ENCODE peak calls at places on chromosomes 2 and 18, in five cellular contexts. M is astrocyte of the cerebellum, Q is dorsolateral prefrontal cortex, A is GM12865, K is cardiac muscle cell. R is an unnamed sample.

GRCh38 chr18:23401400-23402347 is 51.4 kb upstream of the RIOK3 start:
- DNase-seq in Q (no peak), K (peak; percentile 89), A (no peak), M (no peak), R (no peak)

GRCh38 chr2:104852161-104852689 is 1.7 kb upstream of the POU3F3 start:
- DNase-seq in K (no peak), M (no peak), A (no peak), Q (no peak), R (no peak)

GRCh38 chr2:69811018-69811417 is 18.4 kb upstream of the GMCL1 start:
- DNase-seq in Q (no peak), K (no peak), M (no peak), A (no peak), R (no peak)

GRCh38 chr2:120596990-120597594 is 138.6 kb upstream of the GLI2 start:
- DNase-seq in K (peak; percentile 97), M (peak; percentile 44), A (no peak), Q (no peak), R (no peak)

GRCh38 chr2:168961450-168962229 is 60.5 kb downstream of the G6PC2 start:
- DNase-seq in Q (no peak), K (peak; percentile 91), A (peak; percentile 70), M (peak; percentile 63), R (peak; percentile 9)

GRCh38 chr18:75638597-75639467 is 211.3 kb upstream of the SMIM21 start:
- DNase-seq in A (no peak), Q (peak; percentile 34), K (peak; percentile 80), M (peak; percentile 55), R (no peak)

GRCh38 chr18:53886066-53886465 is 338.4 kb downstream of the MBD2 start:
- DNase-seq in Q (no peak), M (no peak), K (no peak), A (no peak), R (no peak)

GRCh38 chr2:95281786-95282185 is 7.5 kb downstream of the PROM2 start:
- DNase-seq in A (no peak), M (no peak), K (no peak), Q (no peak), R (no peak)

GRCh38 chr18:59708988-59709387 is 11.8 kb upstream of the CCBE1 start:
- DNase-seq in A (no peak), M (no peak), Q (no peak), K (no peak), R (no peak)

GRCh38 chr2:201891676-201892075 is 85.3 kb downstream of the CDK15 start:
- DNase-seq in K (no peak), M (no peak), Q (no peak), A (no peak), R (no peak)

GRCh38 chr18:10481831-10482230 is 27.4 kb downstream of the APCDD1 start:
- DNase-seq in K (no peak), Q (no peak), A (no peak), M (no peak), R (no peak)

GRCh38 chr18:8662574-8663255 is 42.6 kb upstream of the MTCL1 start:
- DNase-seq in A (no peak), K (no peak), Q (no peak), M (no peak), R (no peak)

GRCh38 chr2:25960920-25961319 is 21.4 kb downstream of the KIF3C start:
- DNase-seq in Q (no peak), K (peak; percentile 66), M (no peak), A (peak; percentile 35), R (no peak)

GRCh38 chr18:41244751-41245150 is 710.3 kb upstream of the PIK3C3 start:
- DNase-seq in M (no peak), A (no peak), K (no peak), Q (no peak), R (no peak)

GRCh38 chr2:138294451-138294850 is 207.1 kb upstream of the SPOPL start:
- DNase-seq in K (no peak), M (no peak), A (no peak), Q (no peak), R (no peak)

GRCh38 chr2:100234141-100234540 is 88.2 kb downstream of the LONRF2 start:
- DNase-seq in Q (no peak), M (no peak), A (no peak), K (peak; percentile 13), R (no peak)

DNA sequence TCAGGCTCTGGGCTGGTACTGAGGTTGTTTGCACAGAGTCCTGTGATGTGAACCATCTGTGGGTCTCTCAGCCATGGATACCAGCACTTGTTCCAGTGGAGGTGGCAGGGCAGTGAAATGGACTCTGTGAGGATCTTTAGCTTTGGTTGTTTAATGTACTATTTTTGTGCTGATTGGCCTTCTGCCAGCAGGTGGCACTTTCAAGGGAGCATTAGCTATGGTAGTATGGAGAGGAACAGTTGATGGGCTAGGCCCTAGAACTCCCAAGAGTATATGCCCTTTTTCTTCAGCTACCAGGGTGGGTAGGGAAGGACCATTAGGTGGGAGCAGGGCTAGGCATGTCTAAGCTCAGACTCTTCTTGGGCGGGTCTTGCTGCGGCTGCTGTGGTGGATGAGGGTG is 257.0 kb upstream of the GYPC start:
- DNase-seq in K (no peak), M (no peak), Q (no peak), A (peak; percentile 6), R (no peak)
- TF ChIP-seq CTCF in K (no peak), M (no peak), Q (no peak), A (peak; percentile 6), R (peak; percentile 39)

DNA sequence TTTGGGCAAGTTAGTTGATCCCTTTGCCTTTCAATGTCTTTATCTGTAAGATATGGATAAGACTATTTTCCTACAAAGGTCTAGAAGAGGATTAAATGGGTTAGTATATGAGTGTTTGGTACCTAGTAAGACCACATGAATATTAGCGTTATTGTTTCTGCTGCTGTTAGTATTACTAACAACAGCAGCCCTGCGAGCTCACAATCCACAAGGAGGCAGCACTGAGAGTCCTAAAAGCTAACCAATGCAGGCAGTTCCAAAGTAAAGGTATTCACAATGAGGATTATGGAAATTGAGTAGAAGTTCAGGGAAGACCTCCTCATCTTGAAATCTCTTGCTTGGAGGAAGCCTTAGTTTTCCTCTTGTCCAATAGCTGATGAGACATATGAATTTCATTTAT is 248.9 kb downstream of the TDRD15 start:
- DNase-seq in M (no peak), K (no peak), Q (peak; percentile 24), A (peak; percentile 26), R (no peak)
- TF ChIP-seq CTCF in M (peak; percentile 44), K (no peak), Q (peak; percentile 46), A (peak; percentile 49), R (peak; percentile 66)

DNA sequence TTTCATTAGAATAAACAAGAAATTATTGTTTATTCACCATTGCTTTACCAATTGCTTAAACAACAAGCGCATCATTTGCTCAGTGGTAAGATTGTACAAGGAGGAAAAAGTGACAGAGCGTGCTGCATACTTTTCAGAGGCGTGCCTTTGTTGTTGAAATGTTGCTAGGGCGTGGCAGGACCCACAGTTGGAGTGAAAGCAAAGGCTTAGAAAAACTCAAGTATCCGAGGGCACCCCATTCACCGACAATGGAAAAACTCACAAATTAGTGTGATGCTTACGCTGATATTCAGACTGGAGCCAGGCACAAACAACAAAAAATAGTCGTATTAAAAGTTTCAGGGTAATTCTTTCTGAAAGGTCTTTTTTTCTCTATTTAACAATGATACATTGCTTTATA is 37.6 kb upstream of the RTTN start:
- DNase-seq in A (no peak), K (no peak), Q (no peak), M (no peak), R (no peak)
- TF ChIP-seq CTCF in A (no peak), K (no peak), Q (no peak), M (no peak), R (no peak)

DNA sequence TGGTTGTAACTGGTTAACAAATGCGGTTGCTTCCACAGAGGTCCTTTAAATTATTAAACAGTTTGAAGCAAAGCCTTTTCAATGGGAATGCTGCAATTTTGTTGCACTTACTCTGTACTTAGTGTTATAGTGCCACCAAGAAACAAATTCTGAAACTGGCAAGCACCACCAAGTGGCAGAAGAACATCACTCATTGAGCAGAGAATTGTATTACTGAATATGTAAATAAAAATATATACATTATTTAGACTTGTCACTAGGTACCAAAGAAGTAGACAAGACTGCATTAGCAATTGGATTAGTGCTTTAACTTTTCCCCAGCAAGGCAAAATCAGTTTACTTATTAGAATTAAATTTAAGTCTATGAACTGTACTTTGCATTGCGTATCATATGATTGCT is 2.7 kb upstream of the TMEFF2 start:
- DNase-seq in A (no peak), Q (no peak), K (peak; percentile 26), M (no peak), R (no peak)
- TF ChIP-seq CTCF in A (no peak), Q (peak; percentile 56), K (peak; percentile 16), M (peak; percentile 12), R (no peak)